ENCODE peak calls at places on chromosome 1, in six cellular contexts. One of them, this sample, is unnamed.
A peak's percentile ranks its signal among the peaks of the same experiment; 100 is the strongest.

GRCh38 chr1:239987103-239987745 is 104.5 kb upstream of the FMN2 start:
- DNase-seq in body of pancreas: peak; percentile 63
- DNase-seq in pancreas: no peak
- DNase-seq in colonic mucosa: peak; percentile 30
- DNase-seq in A549: peak; percentile 67
- DNase-seq in Caco-2: no peak
- DNase-seq in this sample: peak; percentile 80

GRCh38 chr1:230208619-230209261 is 141.7 kb downstream of the GALNT2 start:
- DNase-seq in body of pancreas: no peak
- DNase-seq in pancreas: no peak
- DNase-seq in colonic mucosa: peak; percentile 14
- DNase-seq in A549: no peak
- DNase-seq in Caco-2: no peak
- DNase-seq in this sample: no peak

GRCh38 chr1:85128296-85128695 is 72.5 kb downstream of the SYDE2 start:
- DNase-seq in body of pancreas: no peak
- DNase-seq in pancreas: no peak
- DNase-seq in colonic mucosa: no peak
- DNase-seq in A549: no peak
- DNase-seq in Caco-2: no peak
- DNase-seq in this sample: no peak

GRCh38 chr1:25802915-25803314 is 2.9 kb downstream of the SELENON start:
- DNase-seq in body of pancreas: no peak
- DNase-seq in pancreas: no peak
- DNase-seq in colonic mucosa: no peak
- DNase-seq in A549: no peak
- DNase-seq in Caco-2: no peak
- DNase-seq in this sample: peak; percentile 18

GRCh38 chr1:25031966-25032667 is 102.0 kb upstream of the RUNX3 start:
- DNase-seq in body of pancreas: peak; percentile 23
- DNase-seq in pancreas: peak; percentile 58
- DNase-seq in colonic mucosa: no peak
- DNase-seq in A549: peak; percentile 28
- DNase-seq in Caco-2: no peak
- DNase-seq in this sample: peak; percentile 49

GRCh38 chr1:218481116-218481775 is 136.1 kb downstream of the TGFB2 start:
- DNase-seq in body of pancreas: no peak
- DNase-seq in pancreas: no peak
- DNase-seq in colonic mucosa: no peak
- DNase-seq in A549: peak; percentile 73
- DNase-seq in Caco-2: no peak
- DNase-seq in this sample: no peak

GRCh38 chr1:84133479-84133878 is 10.6 kb upstream of the PRKACB start:
- DNase-seq in body of pancreas: no peak
- DNase-seq in pancreas: no peak
- DNase-seq in colonic mucosa: no peak
- DNase-seq in A549: no peak
- DNase-seq in Caco-2: no peak
- DNase-seq in this sample: no peak

GRCh38 chr1:11873954-11874562 is 15.3 kb upstream of the NPPB start:
- DNase-seq in body of pancreas: no peak
- DNase-seq in pancreas: no peak
- DNase-seq in colonic mucosa: no peak
- DNase-seq in A549: no peak
- DNase-seq in Caco-2: no peak
- DNase-seq in this sample: no peak

GRCh38 chr1:98963359-98963758 is 41.3 kb downstream of the PLPPR5 start:
- DNase-seq in body of pancreas: no peak
- DNase-seq in pancreas: no peak
- DNase-seq in colonic mucosa: no peak
- DNase-seq in A549: no peak
- DNase-seq in Caco-2: no peak
- DNase-seq in this sample: no peak

GRCh38 chr1:240310226-240310925 is 218.7 kb downstream of the FMN2 start:
- DNase-seq in body of pancreas: no peak
- DNase-seq in pancreas: no peak
- DNase-seq in colonic mucosa: no peak
- DNase-seq in A549: peak; percentile 18
- DNase-seq in Caco-2: no peak
- DNase-seq in this sample: no peak

GRCh38 chr1:169109561-169110134 is 3.2 kb downstream of the ATP1B1 start:
- DNase-seq in body of pancreas: peak; percentile 72
- DNase-seq in pancreas: peak; percentile 69
- DNase-seq in colonic mucosa: peak; percentile 90
- DNase-seq in A549: peak; percentile 96
- DNase-seq in Caco-2: peak; percentile 95
- DNase-seq in this sample: peak; percentile 85

GRCh38 chr1:205756552-205756951 is 6.6 kb upstream of the NUCKS1 start:
- DNase-seq in body of pancreas: no peak
- DNase-seq in pancreas: no peak
- DNase-seq in colonic mucosa: no peak
- DNase-seq in A549: no peak
- DNase-seq in Caco-2: no peak
- DNase-seq in this sample: no peak

GRCh38 chr1:156246762-156247459 is 945 bp downstream of the PAQR6 start:
- DNase-seq in body of pancreas: peak; percentile 27
- DNase-seq in pancreas: no peak
- DNase-seq in colonic mucosa: no peak
- DNase-seq in A549: no peak
- DNase-seq in Caco-2: no peak
- DNase-seq in this sample: no peak

GRCh38 chr1:202056644-202057334 is 46.4 kb downstream of the ELF3 start:
- DNase-seq in body of pancreas: peak; percentile 91
- DNase-seq in pancreas: peak; percentile 93
- DNase-seq in colonic mucosa: peak; percentile 94
- DNase-seq in A549: peak; percentile 98
- DNase-seq in Caco-2: peak; percentile 73
- DNase-seq in this sample: peak; percentile 93

DNA sequence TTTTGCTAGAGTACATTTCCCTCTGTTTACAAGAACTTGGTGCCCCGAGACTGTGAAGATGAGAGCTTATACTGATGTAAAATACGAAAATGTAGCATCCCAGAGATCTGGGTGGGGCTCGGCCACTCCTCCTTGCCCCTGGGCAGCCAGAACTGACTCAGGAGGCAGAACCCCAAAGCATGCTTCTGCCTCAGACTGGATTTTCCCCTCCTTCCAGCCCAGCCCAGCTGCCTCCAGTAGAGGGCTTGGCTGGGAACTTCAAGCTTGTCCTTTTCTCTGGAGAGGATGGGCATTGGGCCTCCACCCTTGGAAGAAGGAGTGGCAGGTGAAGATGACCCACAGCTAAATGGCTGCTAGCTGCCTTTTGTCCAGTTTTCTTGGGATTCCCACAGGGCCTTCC is 24.3 kb upstream of the BTG2 start:
- DNase-seq in body of pancreas: peak; percentile 8
- DNase-seq in pancreas: no peak
- DNase-seq in colonic mucosa: no peak
- DNase-seq in A549: peak; percentile 60
- DNase-seq in Caco-2: no peak
- DNase-seq in this sample: no peak
- TF ChIP-seq CTCF in body of pancreas: no peak
- TF ChIP-seq CTCF in pancreas: no peak
- TF ChIP-seq CTCF in colonic mucosa: no peak
- TF ChIP-seq CTCF in A549: no peak
- TF ChIP-seq CTCF in Caco-2: peak; percentile 26
- TF ChIP-seq CTCF in this sample: no peak

GRCh38 chr1:27406354-27406665 is 13.9 kb downstream of the GPR3 start:
- DNase-seq in body of pancreas: no peak
- DNase-seq in pancreas: no peak
- DNase-seq in colonic mucosa: no peak
- DNase-seq in A549: no peak
- DNase-seq in Caco-2: no peak
- DNase-seq in this sample: no peak

GRCh38 chr1:27402349-27402754 is 9.9 kb downstream of the GPR3 start:
- DNase-seq in body of pancreas: peak; percentile 75
- DNase-seq in pancreas: peak; percentile 65
- DNase-seq in colonic mucosa: peak; percentile 83
- DNase-seq in A549: peak; percentile 54
- DNase-seq in Caco-2: no peak
- DNase-seq in this sample: peak; percentile 80

GRCh38 chr1:27403065-27403726 is 10.8 kb downstream of the GPR3 start:
- DNase-seq in body of pancreas: no peak
- DNase-seq in pancreas: no peak
- DNase-seq in colonic mucosa: peak; percentile 53
- DNase-seq in A549: peak; percentile 25
- DNase-seq in Caco-2: no peak
- DNase-seq in this sample: peak; percentile 59

GRCh38 chr1:27403931-27404330 is 11.5 kb downstream of the GPR3 start:
- DNase-seq in body of pancreas: no peak
- DNase-seq in pancreas: no peak
- DNase-seq in colonic mucosa: no peak
- DNase-seq in A549: no peak
- DNase-seq in Caco-2: no peak
- DNase-seq in this sample: no peak

DNA sequence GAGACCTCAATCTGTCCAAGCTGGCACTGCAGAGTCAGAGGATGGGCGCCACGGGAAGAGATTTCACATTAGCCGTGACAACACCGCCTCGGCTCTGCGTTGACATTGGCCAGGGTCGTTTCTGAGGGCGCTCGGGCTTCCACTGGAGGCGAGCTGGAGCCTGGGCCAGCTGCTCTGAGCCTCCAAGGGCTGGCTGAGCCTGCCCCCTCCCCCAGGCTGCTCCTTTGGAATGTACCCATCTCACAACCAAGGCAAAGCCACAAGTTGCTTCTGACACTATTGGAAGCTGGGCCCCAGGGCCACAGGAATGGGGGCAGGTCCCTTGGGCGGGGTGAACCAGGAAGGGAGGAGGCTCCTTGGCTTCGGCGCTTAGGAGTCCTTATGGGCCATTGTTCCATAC is 12.7 kb downstream of the GPR3 start:
- DNase-seq in body of pancreas: no peak
- DNase-seq in pancreas: no peak
- DNase-seq in colonic mucosa: no peak
- DNase-seq in A549: no peak
- DNase-seq in Caco-2: no peak
- DNase-seq in this sample: no peak
- TF ChIP-seq CTCF in body of pancreas: no peak
- TF ChIP-seq CTCF in pancreas: no peak
- TF ChIP-seq CTCF in colonic mucosa: no peak
- TF ChIP-seq CTCF in A549: no peak
- TF ChIP-seq CTCF in Caco-2: no peak
- TF ChIP-seq CTCF in this sample: no peak

GRCh38 chr1:200530551-200531261 is 89.8 kb downstream of the KIF14 start:
- DNase-seq in body of pancreas: no peak
- DNase-seq in pancreas: no peak
- DNase-seq in colonic mucosa: no peak
- DNase-seq in A549: no peak
- DNase-seq in Caco-2: no peak
- DNase-seq in this sample: no peak

GRCh38 chr1:200540281-200540680 is 80.3 kb downstream of the KIF14 start:
- DNase-seq in body of pancreas: no peak
- DNase-seq in pancreas: no peak
- DNase-seq in colonic mucosa: no peak
- DNase-seq in A549: no peak
- DNase-seq in Caco-2: no peak
- DNase-seq in this sample: no peak

GRCh38 chr1:200535605-200536004 is 84.9 kb downstream of the KIF14 start:
- DNase-seq in body of pancreas: peak; percentile 44
- DNase-seq in pancreas: peak; percentile 43
- DNase-seq in colonic mucosa: peak; percentile 38
- DNase-seq in A549: peak; percentile 64
- DNase-seq in Caco-2: no peak
- DNase-seq in this sample: peak; percentile 50
- TF ChIP-seq CTCF in body of pancreas: no peak
- TF ChIP-seq CTCF in pancreas: no peak
- TF ChIP-seq CTCF in colonic mucosa: peak; percentile 26
- TF ChIP-seq CTCF in A549: peak; percentile 18
- TF ChIP-seq CTCF in Caco-2: no peak
- TF ChIP-seq CTCF in this sample: no peak

GRCh38 chr1:40316595-40317393 is at the start of gene COL9A2:
- DNase-seq in body of pancreas: peak; percentile 38
- DNase-seq in pancreas: peak; percentile 37
- DNase-seq in colonic mucosa: no peak
- DNase-seq in A549: no peak
- DNase-seq in Caco-2: no peak
- DNase-seq in this sample: peak; percentile 51
- TF ChIP-seq CTCF in body of pancreas: no peak
- TF ChIP-seq CTCF in pancreas: no peak
- TF ChIP-seq CTCF in colonic mucosa: no peak
- TF ChIP-seq CTCF in A549: no peak
- TF ChIP-seq CTCF in Caco-2: no peak
- TF ChIP-seq CTCF in this sample: no peak

This sample was measured in mucosa of descending colon.